ENCODE peak calls at places on chromosomes 7 and 10, in ten cellular contexts. L, P, T, H, S, A, C, K, Y and D are unnamed samples. For H3K36me3 and H3K27me3, the result is how much of the 10 kb centered on the place peaks cover.

GRCh38 chr10:93852721-93853120 is 41.1 kb upstream of the SLC35G1 start:
- DNase-seq in L (no peak), A (no peak), T (no peak), P (no peak), C (no peak), S (no peak), Y (no peak), K (no peak), H (no peak), D (no peak)

GRCh38 chr10:94992811-94993210 is 54.4 kb downstream of the CYP2C9 start:
- DNase-seq in H (no peak), T (no peak), A (no peak), C (no peak), L (no peak), P (no peak), S (no peak), K (no peak), Y (no peak), D (no peak)

GRCh38 chr7:37089972-37090371 is 358.7 kb downstream of the ELMO1 start:
- DNase-seq in T (no peak), P (no peak), L (no peak), A (no peak), K (no peak), C (no peak), S (no peak), H (no peak), Y (no peak), D (no peak)

GRCh38 chr7:92880212-92881090 is 44.1 kb upstream of the CDK6 start:
- DNase-seq in K (no peak), S (peak), Y (no peak), L (no peak), T (no peak), H (no peak), A (no peak), P (no peak), C (peak), D (peak)

GRCh38 chr7:132065193-132065972 is 509.0 kb upstream of the PODXL start:
- DNase-seq in A (peak), L (peak), Y (peak), P (no peak), S (peak), H (no peak), T (no peak), K (peak), C (peak), D (no peak)

GRCh38 chr10:3889961-3890522 is 105.0 kb upstream of the KLF6 start:
- DNase-seq in K (peak), A (no peak), S (no peak), H (no peak), Y (peak), T (no peak), P (no peak), C (no peak), L (no peak), D (no peak)

GRCh38 chr10:51301644-51302043 is 227.4 kb downstream of the PRKG1 start:
- DNase-seq in Y (peak), C (peak), S (no peak), L (no peak), H (no peak), T (no peak), P (no peak), A (peak), K (peak), D (no peak)

GRCh38 chr10:70494966-70495365 is 16.4 kb downstream of the PALD1 start:
- DNase-seq in K (no peak), L (peak), A (no peak), Y (no peak), P (no peak), S (no peak), H (peak), T (no peak), C (no peak), D (no peak)

GRCh38 chr10:71363936-71364335 is 32.8 kb upstream of the CDH23 start:
- DNase-seq in C (no peak), K (no peak), A (no peak), H (no peak), L (peak), P (no peak), Y (no peak), T (no peak), S (no peak), D (no peak)

GRCh38 chr7:90709501-90710465 is 113.7 kb downstream of the CDK14 start:
- DNase-seq in T (no peak), P (no peak), A (no peak), H (no peak), L (no peak), S (no peak), C (no peak), Y (peak), K (peak), D (no peak)

GRCh38 chr7:3807825-3808224 is 506.8 kb downstream of the SDK1 start:
- DNase-seq in Y (no peak), A (no peak), H (no peak), K (no peak), L (no peak), T (no peak), C (no peak), S (no peak), P (no peak), D (no peak)

GRCh38 chr10:125124907-125125306 is 35.5 kb downstream of the CTBP2 start:
- DNase-seq in H (no peak), T (no peak), K (peak), C (no peak), S (no peak), Y (no peak), A (no peak), L (no peak), P (no peak), D (no peak)
- H3K4me3 ChIP-seq in H (no peak), T (no peak), K (no peak), C (no peak), S (no peak), Y (no peak), A (no peak), L (no peak), P (no peak), D (no peak)

GRCh38 chr7:103299660-103300059 is 2.4 kb downstream of the PMPCB start:
- DNase-seq in H (no peak), S (peak), A (no peak), Y (no peak), P (no peak), K (no peak), T (no peak), C (no peak), L (no peak), D (no peak)
- H3K36me3 ChIP-seq in H (half or more), S (half or more), A (under half), Y (under half), P (half or more), K (under half), T (under half), C (half or more), L (under half), D (under half)

GRCh38 chr7:155360495-155361362 is 63.1 kb downstream of the INSIG1 start:
- DNase-seq in K (no peak), A (no peak), T (no peak), P (no peak), L (peak), S (no peak), Y (no peak), H (peak), C (no peak), D (no peak)

GRCh38 chr7:155363146-155363539 is 65.5 kb downstream of the INSIG1 start:
- DNase-seq in L (peak), P (no peak), Y (no peak), C (no peak), S (no peak), A (no peak), K (no peak), T (no peak), H (no peak), D (no peak)

GRCh38 chr7:155361363-155361680 is 63.6 kb downstream of the INSIG1 start:
- DNase-seq in S (peak), Y (no peak), H (peak), L (peak), K (no peak), P (no peak), T (no peak), C (no peak), A (no peak), D (no peak)

GRCh38 chr7:155362380-155363145 is 64.9 kb downstream of the INSIG1 start:
- DNase-seq in H (peak), P (no peak), T (no peak), A (no peak), C (peak), L (peak), K (no peak), S (peak), Y (no peak), D (no peak)

DNA sequence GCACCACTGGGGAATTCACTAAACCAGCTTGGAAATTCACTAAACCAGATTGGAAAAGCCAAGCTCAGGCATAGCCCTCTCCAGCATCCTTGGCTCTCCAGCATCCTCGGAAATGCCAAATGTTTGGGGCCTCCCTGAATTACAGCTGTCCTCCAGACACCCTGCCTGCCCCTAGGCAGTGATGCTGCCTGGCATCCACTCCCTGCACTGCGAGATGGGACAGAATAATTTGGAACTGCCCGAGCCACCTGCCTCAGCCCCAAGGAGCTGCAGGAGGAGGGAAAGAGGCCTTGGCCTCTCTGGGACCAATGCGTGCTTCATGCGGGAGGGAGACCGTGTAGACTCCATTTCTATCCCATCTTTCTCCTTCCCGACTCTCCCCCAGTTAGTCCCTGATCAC is 64.3 kb downstream of the INSIG1 start:
- DNase-seq in S (peak), A (no peak), Y (no peak), T (no peak), P (no peak), L (no peak), H (peak), C (no peak), K (no peak), D (no peak)
- H3K27me3 ChIP-seq in S (under half), A (under half), Y (under half), T (under half), P (under half), L (under half), H (half or more), C (under half), K (half or more), D (under half)

DNA sequence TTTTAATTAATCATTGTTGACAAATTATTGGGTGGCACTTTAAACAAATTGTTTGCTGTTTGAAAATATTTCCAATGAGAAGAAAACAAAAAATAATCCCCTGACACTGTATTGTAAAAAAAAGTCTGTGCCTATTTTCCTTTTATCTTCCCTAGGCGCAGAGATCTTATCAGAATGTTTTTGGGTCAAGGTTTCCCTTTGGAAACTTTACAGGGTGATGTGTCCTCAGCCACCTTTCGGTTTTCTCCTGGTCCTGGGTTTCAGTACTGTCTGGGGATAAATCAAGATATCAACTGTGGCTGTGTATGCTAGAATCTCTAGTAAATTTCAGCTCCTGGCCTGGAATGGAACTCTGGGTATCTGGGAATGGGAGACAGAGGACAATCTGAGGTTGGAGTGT is 1.4 kb downstream of the ZNF107 start:
- DNase-seq in T (no peak), Y (no peak), K (no peak), C (no peak), L (no peak), A (no peak), P (no peak), S (no peak), H (no peak), D (no peak)
- H3K4me3 ChIP-seq in T (no peak), Y (peak), K (no peak), C (no peak), L (no peak), A (peak), P (peak), S (peak), H (no peak), D (no peak)

DNA sequence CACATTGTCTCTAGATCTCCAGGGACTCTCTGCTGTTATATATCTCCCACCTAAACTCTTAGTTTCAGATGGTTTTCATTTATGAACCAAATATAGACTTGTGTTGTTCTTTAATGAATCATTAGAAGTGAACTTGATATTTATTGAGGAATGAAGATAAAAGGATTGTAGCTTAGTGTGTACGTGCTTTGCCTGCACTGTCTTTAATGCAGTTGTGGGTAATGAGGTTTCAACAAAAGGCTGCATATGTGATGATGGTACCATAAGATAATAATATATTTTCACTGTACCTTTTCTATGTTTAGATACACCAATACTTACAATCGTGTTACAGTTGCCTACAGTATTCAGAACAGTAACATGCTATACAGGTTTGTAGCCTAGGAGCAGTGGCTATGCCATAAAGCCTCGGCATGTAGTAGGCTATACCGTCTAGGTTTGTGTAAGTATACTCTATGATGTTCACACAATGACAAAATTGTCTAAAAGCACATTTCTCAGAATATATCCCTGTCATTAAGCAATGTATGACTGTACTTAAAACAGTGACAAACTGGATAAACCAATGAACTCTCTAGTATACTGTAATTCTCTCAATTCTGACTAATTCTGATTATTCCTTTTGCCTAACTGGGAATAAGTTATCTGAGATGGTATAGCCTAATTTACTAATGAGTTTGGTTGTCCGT is 25.2 kb downstream of the VCL start:
- DNase-seq in H (no peak), C (no peak), Y (no peak), T (no peak), L (no peak), P (no peak), A (no peak), S (no peak), K (no peak), D (no peak)
- H3K36me3 ChIP-seq in H (under half), C (under half), Y (under half), T (under half), L (under half), P (under half), A (under half), S (under half), K (under half), D (under half)

GRCh38 chr10:132035476-132035875 is 30.3 kb upstream of the JAKMIP3 start:
- DNase-seq in Y (no peak), P (no peak), T (no peak), C (peak), S (no peak), H (no peak), K (no peak), A (no peak), L (no peak), D (no peak)

GRCh38 chr10:132036887-132037675 is 28.7 kb upstream of the JAKMIP3 start:
- DNase-seq in C (peak), S (no peak), L (no peak), T (peak), H (no peak), K (no peak), P (no peak), Y (no peak), A (no peak), D (peak)

GRCh38 chr10:132030898-132031463 is 34.8 kb upstream of the JAKMIP3 start:
- DNase-seq in T (no peak), A (no peak), Y (no peak), P (no peak), C (peak), H (no peak), S (no peak), K (no peak), L (no peak), D (no peak)

GRCh38 chr10:132036153-132036886 is 29.4 kb upstream of the JAKMIP3 start:
- DNase-seq in H (no peak), T (peak), Y (peak), P (no peak), S (no peak), C (peak), K (no peak), L (no peak), A (no peak), D (peak)

GRCh38 chr10:132033632-132034031 is 32.1 kb upstream of the JAKMIP3 start:
- DNase-seq in Y (no peak), P (no peak), C (peak), H (no peak), T (no peak), K (no peak), A (no peak), L (no peak), S (no peak), D (no peak)
- H3K27me3 ChIP-seq in Y (half or more), P (under half), C (under half), H (half or more), T (under half), K (half or more), A (under half), L (under half), S (under half), D (under half)

GRCh38 chr10:49186613-49187012 is 1.6 kb downstream of the TMEM273 start:
- DNase-seq in L (no peak), A (no peak), K (no peak), C (no peak), T (no peak), H (no peak), P (no peak), Y (no peak), S (no peak), D (no peak)

GRCh38 chr10:49187950-49188761 is at the start of gene TMEM273:
- DNase-seq in C (no peak), H (peak), S (peak), Y (no peak), T (no peak), K (no peak), P (no peak), L (peak), A (peak), D (no peak)

GRCh38 chr10:49191349-49191748 is 3.2 kb upstream of the TMEM273 start:
- DNase-seq in K (no peak), Y (no peak), T (no peak), A (no peak), H (no peak), S (no peak), L (no peak), P (no peak), C (no peak), D (no peak)

GRCh38 chr10:49187044-49187484 is 1.1 kb downstream of the TMEM273 start:
- DNase-seq in L (no peak), Y (no peak), T (no peak), A (peak), K (no peak), H (no peak), S (no peak), C (no peak), P (no peak), D (no peak)

GRCh38 chr10:49189422-49189821 is 1.2 kb upstream of the TMEM273 start:
- DNase-seq in C (no peak), Y (no peak), P (no peak), L (no peak), H (no peak), K (no peak), A (peak), S (no peak), T (no peak), D (no peak)
- H3K4me3 ChIP-seq in C (no peak), Y (no peak), P (no peak), L (no peak), H (no peak), K (no peak), A (no peak), S (no peak), T (no peak), D (no peak)

DNA sequence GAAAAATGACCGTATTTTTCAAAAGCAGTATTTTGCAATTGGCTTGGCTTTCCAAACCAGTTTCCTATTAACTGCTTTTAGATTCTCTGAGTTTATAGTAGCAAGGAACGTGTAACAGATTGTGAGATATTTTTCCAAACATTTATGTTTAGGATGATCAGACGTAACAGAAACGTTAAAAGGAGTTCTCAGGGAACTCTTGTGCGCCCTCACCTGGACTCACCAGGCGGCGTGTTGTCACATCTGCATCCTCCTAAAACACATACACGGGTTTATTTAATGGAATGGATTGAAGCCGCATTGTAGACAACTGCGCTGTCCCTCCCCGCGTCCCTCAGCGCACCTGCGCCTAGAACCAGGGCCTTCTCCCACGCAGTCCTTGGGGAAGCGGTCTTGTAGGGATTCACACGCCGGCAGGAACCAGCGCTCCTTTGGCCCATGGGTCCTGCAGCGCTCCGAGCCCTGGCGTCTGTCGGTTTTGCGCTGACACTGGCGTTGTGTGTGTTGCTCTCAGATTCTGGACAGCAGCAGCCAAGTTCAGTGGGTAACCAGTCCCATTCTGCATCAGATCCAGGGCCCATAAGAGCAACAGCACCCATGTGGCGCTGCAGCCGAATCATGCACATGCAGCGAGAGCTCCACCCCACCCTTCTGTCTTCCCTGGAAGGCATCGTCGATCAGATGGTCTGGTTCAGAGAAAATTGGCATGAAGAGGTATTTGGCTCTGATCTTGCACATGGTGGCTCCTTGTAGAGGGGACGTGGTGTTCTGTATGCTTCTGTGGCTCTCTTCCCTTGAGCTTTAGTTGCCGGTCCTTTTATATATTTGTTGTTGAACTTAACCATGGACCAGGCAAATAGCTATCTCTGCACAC is 114.9 kb downstream of the TRRAP start:
- DNase-seq in P (no peak), S (no peak), K (no peak), T (no peak), H (no peak), C (peak), L (no peak), A (peak), Y (no peak), D (peak)
- H3K36me3 ChIP-seq in P (half or more), S (half or more), K (half or more), T (under half), H (half or more), C (half or more), L (under half), A (half or more), Y (half or more), D (under half)